ENCODE peak calls at places on chromosomes 5 and 9, in seven cellular contexts. U, A, S, D, W, P and J are unnamed samples.

GRCh38 chr5:35804201-35804653 is 52.5 kb upstream of the IL7R start:
- DNase-seq in W (no peak), A (no peak), P (no peak), S (no peak), U (no peak), D (no peak), J (no peak)

GRCh38 chr5:139014726-139015125 is 139.6 kb upstream of the LRRTM2 start:
- DNase-seq in A (no peak), S (no peak), D (no peak), U (no peak), P (peak; percentile 35), W (no peak), J (no peak)

GRCh38 chr5:132981288-132981687 is 17.9 kb upstream of the AFF4 start:
- DNase-seq in A (no peak), W (no peak), P (no peak), U (no peak), S (no peak), D (no peak), J (no peak)

GRCh38 chr5:135866044-135866443 is 29.6 kb downstream of the IL9 start:
- DNase-seq in S (no peak), P (no peak), A (no peak), W (no peak), U (no peak), D (no peak), J (no peak)

GRCh38 chr5:156356238-156356637 is 29.3 kb downstream of the SGCD start:
- DNase-seq in W (no peak), P (no peak), A (no peak), U (no peak), D (no peak), S (no peak), J (no peak)

GRCh38 chr5:138655530-138656245 is 80.5 kb upstream of the HSPA9 start:
- DNase-seq in U (no peak), D (no peak), W (peak; percentile 75), S (no peak), P (no peak), A (no peak), J (no peak)

GRCh38 chr9:18473551-18474279 is at the start of gene ADAMTSL1:
- DNase-seq in W (peak; percentile 74), S (peak; percentile 34), A (peak; percentile 48), D (no peak), P (peak; percentile 31), U (no peak), J (peak; percentile 47)

GRCh38 chr9:124334568-124335319 is 77.0 kb downstream of the NEK6 start:
- DNase-seq in A (no peak), U (no peak), D (no peak), W (no peak), P (no peak), S (no peak), J (no peak)

GRCh38 chr5:73902327-73903051 is 276.5 kb downstream of the ARHGEF28 start:
- DNase-seq in P (no peak), S (peak; percentile 39), W (no peak), U (no peak), D (no peak), A (no peak), J (no peak)

GRCh38 chr9:119487118-119487827 is 118.0 kb upstream of the BRINP1 start:
- DNase-seq in S (no peak), P (no peak), A (no peak), W (no peak), D (no peak), U (no peak), J (no peak)

GRCh38 chr5:36398137-36398536 is 96.4 kb upstream of the RANBP3L start:
- DNase-seq in U (no peak), D (no peak), W (no peak), A (no peak), P (no peak), S (no peak), J (no peak)

GRCh38 chr9:12817702-12818101 is 42.9 kb downstream of the LURAP1L start:
- DNase-seq in P (peak; percentile 59), S (no peak), U (no peak), D (no peak), W (peak; percentile 71), A (peak; percentile 65), J (peak; percentile 88)

GRCh38 chr9:137396227-137396626 is 26.7 kb downstream of the EXD3 start:
- DNase-seq in A (no peak), D (no peak), U (no peak), P (no peak), S (no peak), W (no peak), J (no peak)

GRCh38 chr9:86069206-86069869 is 30.0 kb downstream of the GOLM1 start:
- DNase-seq in A (no peak), W (no peak), S (no peak), U (no peak), P (no peak), D (no peak), J (no peak)

GRCh38 chr9:98832768-98833089 is 25.3 kb downstream of the GALNT12 start:
- DNase-seq in W (no peak), D (no peak), A (no peak), P (no peak), S (no peak), U (no peak), J (no peak)

GRCh38 chr9:131836021-131836420 is 96.1 kb upstream of the RAPGEF1 start:
- DNase-seq in D (no peak), P (no peak), U (no peak), W (no peak), A (no peak), S (no peak), J (no peak)
- H3K4me1 ChIP-seq in D (peaks cover 4% of the 10 kb centered on the region), P (no peaks in the 10 kb centered on the region), U (no peaks in the 10 kb centered on the region), W (peaks cover 10% of the 10 kb centered on the region), A (no peaks in the 10 kb centered on the region), S (no peaks in the 10 kb centered on the region), J (no peaks in the 10 kb centered on the region)

GRCh38 chr5:38452201-38452600 is 104.2 kb downstream of the LIFR start:
- DNase-seq in A (no peak), W (no peak), S (no peak), D (no peak), U (peak; percentile 58), P (no peak), J (no peak)
- H3K27me3 ChIP-seq in A (no peaks in the 10 kb centered on the region), W (no peaks in the 10 kb centered on the region), S (no peaks in the 10 kb centered on the region), D (no peaks in the 10 kb centered on the region), U (no peaks in the 10 kb centered on the region), P (no peaks in the 10 kb centered on the region), J (no peaks in the 10 kb centered on the region)

GRCh38 chr9:30058463-30058862 is 2326.0 kb upstream of the ACO1 start:
- DNase-seq in S (no peak), W (no peak), P (no peak), A (no peak), U (no peak), D (no peak), J (no peak)
- H3K4me1 ChIP-seq in S (no peaks in the 10 kb centered on the region), W (no peaks in the 10 kb centered on the region), P (no peaks in the 10 kb centered on the region), A (no peaks in the 10 kb centered on the region), U (no peaks in the 10 kb centered on the region), D (no peaks in the 10 kb centered on the region), J (no peaks in the 10 kb centered on the region)

GRCh38 chr5:175872287-175873089 is 1.1 kb downstream of the CPLX2 start:
- DNase-seq in A (no peak), U (no peak), D (no peak), W (no peak), S (no peak), P (no peak), J (no peak)
- H3K27me3 ChIP-seq in A (peaks cover 15% of the 10 kb centered on the region), U (peaks cover 10% of the 10 kb centered on the region), D (no peaks in the 10 kb centered on the region), W (peaks cover 85% of the 10 kb centered on the region), S (peaks cover 3% of the 10 kb centered on the region), P (peaks cover 3% of the 10 kb centered on the region), J (peaks cover 19% of the 10 kb centered on the region)

DNA sequence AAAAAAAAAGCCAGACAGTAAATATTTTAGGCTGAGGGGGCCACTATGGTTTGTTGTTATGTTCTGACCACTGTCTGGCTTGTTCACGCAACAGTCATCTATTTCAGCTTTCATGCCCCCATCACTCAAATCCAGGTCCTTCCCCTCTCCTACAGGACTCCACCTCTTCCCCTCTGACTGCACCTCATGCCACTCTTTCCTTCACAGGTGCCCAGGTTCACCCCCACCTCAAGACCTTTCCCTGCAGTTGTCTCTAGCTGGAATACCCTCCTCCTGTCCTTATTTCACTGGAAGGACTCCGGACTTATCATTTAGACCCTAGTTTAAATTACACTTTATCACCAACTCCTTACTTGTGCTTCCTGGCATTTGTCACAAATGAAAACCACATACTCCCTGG is 3.4 kb downstream of the RPS14 start:
- DNase-seq in U (no peak), W (no peak), S (no peak), D (no peak), A (no peak), P (no peak), J (no peak)
- H3K4me1 ChIP-seq in U (peaks cover 29% of the 10 kb centered on the region), W (peaks cover 26% of the 10 kb centered on the region), S (peaks cover 3% of the 10 kb centered on the region), D (peaks cover 32% of the 10 kb centered on the region), A (peaks cover 12% of the 10 kb centered on the region), P (peaks cover 4% of the 10 kb centered on the region), J (peaks cover 14% of the 10 kb centered on the region)

DNA sequence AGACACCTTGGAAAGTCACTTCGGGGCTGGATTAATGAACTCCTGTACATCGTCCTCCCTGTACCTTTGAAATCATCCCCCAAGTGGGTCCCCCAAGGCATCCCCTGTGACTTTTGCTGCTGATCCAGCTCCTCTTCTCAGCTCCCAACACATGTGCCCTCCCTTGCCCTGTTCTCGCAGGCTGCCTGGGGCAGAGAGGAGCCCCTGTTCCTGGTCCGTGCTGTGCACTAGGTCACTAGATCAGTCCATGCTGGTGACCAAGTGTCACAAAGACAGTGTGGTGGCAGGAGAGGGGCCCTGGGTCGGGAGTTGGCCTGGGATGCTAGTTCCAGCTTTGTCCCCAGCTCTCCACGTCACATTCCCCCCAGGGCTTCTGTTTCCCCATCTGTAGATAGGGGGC is 79.3 kb upstream of the BARHL1 start:
- DNase-seq in D (no peak), U (no peak), W (no peak), S (no peak), P (no peak), A (no peak), J (no peak)
- H3K27me3 ChIP-seq in D (no peaks in the 10 kb centered on the region), U (no peaks in the 10 kb centered on the region), W (peaks cover 62% of the 10 kb centered on the region), S (no peaks in the 10 kb centered on the region), P (peaks cover 6% of the 10 kb centered on the region), A (peaks cover 3% of the 10 kb centered on the region), J (no peaks in the 10 kb centered on the region)

DNA sequence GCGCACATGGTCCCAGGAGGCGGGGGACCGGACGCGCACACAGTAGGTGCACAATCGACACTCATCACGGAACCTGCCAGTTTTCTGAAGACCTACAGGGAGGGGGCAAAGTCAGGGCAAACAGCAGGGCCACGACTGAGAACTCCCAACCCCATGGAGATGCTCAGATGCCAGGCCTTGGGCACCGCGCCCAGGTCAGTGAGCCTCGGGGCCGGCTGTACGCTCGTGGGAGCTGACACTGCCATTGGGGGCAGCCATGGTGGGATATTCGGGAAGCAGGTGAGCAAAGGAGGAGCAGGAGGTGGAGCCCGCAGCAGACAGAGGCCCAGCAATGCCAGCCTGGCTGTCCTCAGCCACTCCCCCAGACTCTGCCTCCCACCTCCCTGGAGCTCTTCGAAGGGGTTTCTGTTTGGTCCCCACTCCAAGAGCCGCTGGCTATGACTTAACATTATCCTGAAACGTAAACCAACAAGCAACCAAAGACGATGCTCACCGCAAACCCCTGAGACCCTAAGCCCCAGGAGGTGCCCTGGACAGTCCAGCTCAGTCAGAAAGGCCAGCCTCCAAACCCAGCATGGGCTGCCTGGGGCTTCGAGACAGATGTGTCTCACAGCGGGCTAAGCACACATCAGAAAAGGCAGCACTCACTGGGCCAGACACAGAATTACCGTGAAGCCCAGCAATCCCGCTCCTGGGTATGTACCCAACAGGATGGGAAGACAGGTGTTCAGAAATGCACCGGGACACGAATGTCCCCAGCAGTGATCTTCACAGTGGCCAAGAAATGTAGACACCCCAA is 78.4 kb downstream of the VAV2 start:
- DNase-seq in P (no peak), D (no peak), A (no peak), S (no peak), W (no peak), U (no peak), J (no peak)
- H3K4me1 ChIP-seq in P (peaks cover 17% of the 10 kb centered on the region), D (peaks cover 9% of the 10 kb centered on the region), A (peaks cover 8% of the 10 kb centered on the region), S (peaks cover 2% of the 10 kb centered on the region), W (peaks cover 14% of the 10 kb centered on the region), U (peaks cover 11% of the 10 kb centered on the region), J (no peaks in the 10 kb centered on the region)

GRCh38 chr9:133578524-133579230 is 30.5 kb downstream of the FAM163B start:
- DNase-seq in D (no peak), U (no peak), A (no peak), S (peak; percentile 26), P (no peak), W (no peak), J (no peak)
- H3K27me3 ChIP-seq in D (no peaks in the 10 kb centered on the region), U (no peaks in the 10 kb centered on the region), A (no peaks in the 10 kb centered on the region), S (no peaks in the 10 kb centered on the region), P (no peaks in the 10 kb centered on the region), W (peaks cover 21% of the 10 kb centered on the region), J (no peaks in the 10 kb centered on the region)